ENCODE peak calls at places on chromosomes 1 and 21, in ten cellular contexts. N, V, U, I, M, X, S, A, E and L are unnamed samples.

GRCh38 chr1:153532161-153532560 is 3.6 kb downstream of the S100A6 start:
- DNase-seq in N (no peak), V (no peak), U (no peak), I (no peak), M (no peak), X (no peak), S (no peak), A (no peak), E (no peak), L (peak)

GRCh38 chr1:165352442-165353293 is 3.8 kb downstream of the LMX1A start:
- DNase-seq in N (peak), V (no peak), U (no peak), I (no peak), M (no peak), X (no peak), S (no peak), A (no peak), E (no peak), L (no peak)

GRCh38 chr1:65063025-65063424 is 85.0 kb upstream of the AK4 start:
- DNase-seq in N (no peak), V (no peak), U (no peak), I (no peak), M (no peak), X (no peak), S (no peak), A (no peak), E (no peak), L (no peak)

GRCh38 chr1:9807541-9807940 is 16.2 kb downstream of the CLSTN1 start:
- DNase-seq in N (no peak), V (no peak), U (no peak), I (no peak), M (no peak), X (no peak), S (no peak), A (no peak), E (no peak), L (no peak)

GRCh38 chr1:40740039-40740991 is 43.3 kb upstream of the KCNQ4 start:
- DNase-seq in N (no peak), V (no peak), U (no peak), I (no peak), M (no peak), X (no peak), S (no peak), A (no peak), E (no peak), L (no peak)

GRCh38 chr1:1842360-1843146 is 48.3 kb downstream of the GNB1 start:
- DNase-seq in N (no peak), V (peak), U (no peak), I (no peak), M (no peak), X (no peak), S (no peak), A (no peak), E (no peak), L (no peak)

GRCh38 chr1:208245185-208245705 is 1.1 kb upstream of the PLXNA2 start:
- DNase-seq in N (peak), V (peak), U (peak), I (peak), M (peak), X (peak), S (peak), A (peak), E (peak), L (peak)

GRCh38 chr1:2072109-2072806 is 22.0 kb downstream of the PRKCZ start:
- DNase-seq in N (no peak), V (no peak), U (no peak), I (no peak), M (no peak), X (no peak), S (no peak), A (no peak), E (no peak), L (no peak)

GRCh38 chr1:168235548-168235885 is 9.7 kb downstream of the SFT2D2 start:
- DNase-seq in N (no peak), V (no peak), U (no peak), I (no peak), M (no peak), X (no peak), S (no peak), A (no peak), E (no peak), L (no peak)

GRCh38 chr1:208190784-208191183 is 53.4 kb downstream of the PLXNA2 start:
- DNase-seq in N (no peak), V (no peak), U (no peak), I (no peak), M (no peak), X (no peak), S (no peak), A (no peak), E (no peak), L (no peak)

GRCh38 chr1:50418600-50419109 is 4.6 kb downstream of the DMRTA2 start:
- DNase-seq in N (no peak), V (no peak), U (peak), I (no peak), M (no peak), X (no peak), S (peak), A (no peak), E (no peak), L (no peak)

GRCh38 chr21:43608225-43608624 is 51.1 kb downstream of the HSF2BP start:
- DNase-seq in N (no peak), V (no peak), U (peak), I (no peak), M (no peak), X (no peak), S (no peak), A (no peak), E (no peak), L (no peak)

GRCh38 chr1:215797859-215798258 is 230.8 kb downstream of the KCTD3 start:
- DNase-seq in N (no peak), V (no peak), U (peak), I (peak), M (no peak), X (no peak), S (no peak), A (no peak), E (no peak), L (no peak)

GRCh38 chr1:234313171-234313570 is 60.1 kb upstream of the COA6 start:
- DNase-seq in N (no peak), V (no peak), U (peak), I (no peak), M (no peak), X (no peak), S (no peak), A (no peak), E (no peak), L (no peak)

GRCh38 chr1:163544441-163544840 is 222.7 kb downstream of the NUF2 start:
- DNase-seq in N (no peak), V (no peak), U (no peak), I (no peak), M (no peak), X (no peak), S (no peak), A (no peak), E (no peak), L (no peak)

GRCh38 chr1:55070291-55070690 is 30.9 kb downstream of the PCSK9 start:
- DNase-seq in N (peak), V (no peak), U (no peak), I (no peak), M (no peak), X (no peak), S (no peak), A (no peak), E (no peak), L (no peak)

GRCh38 chr1:221778535-221779142 is 36.8 kb upstream of the DUSP10 start:
- DNase-seq in N (no peak), V (peak), U (no peak), I (no peak), M (no peak), X (no peak), S (no peak), A (no peak), E (no peak), L (no peak)

GRCh38 chr1:21260405-21261129 is 29.7 kb downstream of the ECE1 start:
- DNase-seq in N (no peak), V (no peak), U (no peak), I (no peak), M (no peak), X (no peak), S (no peak), A (no peak), E (no peak), L (no peak)

GRCh38 chr1:198449281-198449680 is 91.2 kb downstream of the ATP6V1G3 start:
- DNase-seq in N (no peak), V (no peak), U (no peak), I (no peak), M (no peak), X (no peak), S (no peak), A (no peak), E (no peak), L (no peak)

GRCh38 chr21:31470896-31471694 is 127.0 kb upstream of the TIAM1 start:
- DNase-seq in N (no peak), V (no peak), U (no peak), I (no peak), M (no peak), X (no peak), S (peak), A (no peak), E (no peak), L (no peak)

GRCh38 chr1:212664409-212665199 is 35.0 kb downstream of the BATF3 start:
- DNase-seq in N (no peak), V (no peak), U (no peak), I (no peak), M (no peak), X (no peak), S (no peak), A (no peak), E (no peak), L (no peak)

GRCh38 chr1:150010388-150011115 is at the start of gene OTUD7B:
- DNase-seq in N (peak), V (peak), U (peak), I (peak), M (peak), X (peak), S (peak), A (peak), E (peak), L (peak)

GRCh38 chr1:27773732-27774445 is 870 bp downstream of the STX12 start:
- DNase-seq in N (no peak), V (no peak), U (peak), I (no peak), M (peak), X (no peak), S (no peak), A (no peak), E (peak), L (no peak)

GRCh38 chr1:210232524-210233215 is at the start of gene SERTAD4:
- DNase-seq in N (peak), V (no peak), U (peak), I (no peak), M (no peak), X (no peak), S (peak), A (no peak), E (no peak), L (no peak)

GRCh38 chr1:234505774-234506114 is 26.8 kb upstream of the TARBP1 start:
- DNase-seq in N (no peak), V (no peak), U (peak), I (peak), M (no peak), X (no peak), S (no peak), A (no peak), E (no peak), L (no peak)

GRCh38 chr1:108049083-108049819 is 84.3 kb upstream of the VAV3 start:
- DNase-seq in N (no peak), V (peak), U (peak), I (peak), M (no peak), X (no peak), S (peak), A (no peak), E (no peak), L (no peak)

GRCh38 chr1:185480545-185480944 is 163.5 kb upstream of the IVNS1ABP start:
- DNase-seq in N (no peak), V (no peak), U (peak), I (peak), M (no peak), X (no peak), S (no peak), A (no peak), E (no peak), L (no peak)

GRCh38 chr1:23793018-23793781 is 2.3 kb downstream of the LYPLA2 start:
- DNase-seq in N (no peak), V (no peak), U (peak), I (no peak), M (no peak), X (no peak), S (peak), A (no peak), E (no peak), L (peak)

GRCh38 chr21:41358193-41359166 is 3.3 kb upstream of the MX2 start:
- DNase-seq in N (no peak), V (no peak), U (no peak), I (no peak), M (no peak), X (no peak), S (no peak), A (no peak), E (no peak), L (no peak)

GRCh38 chr1:3170566-3171453 is 101.8 kb downstream of the PRDM16 start:
- DNase-seq in N (peak), V (no peak), U (peak), I (no peak), M (no peak), X (no peak), S (peak), A (no peak), E (no peak), L (peak)

GRCh38 chr1:162990665-162991064 is 78.5 kb upstream of the RGS4 start:
- DNase-seq in N (no peak), V (no peak), U (no peak), I (no peak), M (no peak), X (no peak), S (no peak), A (no peak), E (no peak), L (no peak)